ENCODE peak calls at places on chromosomes 6 and 20, in four cellular contexts. One of them, this sample, is unnamed.

GRCh38 chr20:12171927-12172581 is 254.4 kb downstream of the BTBD3 start:
- DNase-seq in cardiac muscle cell: peak; percentile 37
- DNase-seq in MV-4-11: peak; percentile 86
- DNase-seq in caudate nucleus: no peak
- DNase-seq in this sample: no peak

GRCh38 chr20:19830351-19830750 is 72.3 kb downstream of the RIN2 start:
- DNase-seq in cardiac muscle cell: no peak
- DNase-seq in MV-4-11: no peak
- DNase-seq in caudate nucleus: no peak
- DNase-seq in this sample: no peak

GRCh38 chr6:70108230-70108629 is 194.7 kb downstream of the COL9A1 start:
- DNase-seq in cardiac muscle cell: peak; percentile 41
- DNase-seq in MV-4-11: no peak
- DNase-seq in caudate nucleus: no peak
- DNase-seq in this sample: peak; percentile 83

GRCh38 chr6:119119989-119120388 is 41.5 kb upstream of the FAM184A start:
- DNase-seq in cardiac muscle cell: no peak
- DNase-seq in MV-4-11: peak; percentile 97
- DNase-seq in caudate nucleus: no peak
- DNase-seq in this sample: peak; percentile 62

GRCh38 chr6:106746660-106747059 is 117.3 kb downstream of the QRSL1 start:
- DNase-seq in cardiac muscle cell: peak; percentile 63
- DNase-seq in MV-4-11: no peak
- DNase-seq in caudate nucleus: no peak
- DNase-seq in this sample: peak; percentile 58

GRCh38 chr6:19988555-19988954 is 151.4 kb downstream of the ID4 start:
- DNase-seq in cardiac muscle cell: peak; percentile 86
- DNase-seq in MV-4-11: no peak
- DNase-seq in caudate nucleus: no peak
- DNase-seq in this sample: peak; percentile 37

GRCh38 chr6:16832027-16832688 is 70.9 kb upstream of the ATXN1 start:
- DNase-seq in cardiac muscle cell: no peak
- DNase-seq in MV-4-11: peak; percentile 80
- DNase-seq in caudate nucleus: no peak
- DNase-seq in this sample: no peak

GRCh38 chr6:93105017-93105416 is 314.3 kb downstream of the EPHA7 start:
- DNase-seq in cardiac muscle cell: no peak
- DNase-seq in MV-4-11: no peak
- DNase-seq in caudate nucleus: no peak
- DNase-seq in this sample: peak; percentile 85

GRCh38 chr6:104630955-104631354 is 228.8 kb downstream of the HACE1 start:
- DNase-seq in cardiac muscle cell: no peak
- DNase-seq in MV-4-11: no peak
- DNase-seq in caudate nucleus: no peak
- DNase-seq in this sample: no peak

GRCh38 chr20:60751826-60752225 is 500.2 kb upstream of the CDH4 start:
- DNase-seq in cardiac muscle cell: no peak
- DNase-seq in MV-4-11: no peak
- DNase-seq in caudate nucleus: no peak
- DNase-seq in this sample: no peak

GRCh38 chr6:166931426-166931970 is 24.9 kb downstream of the RNASET2 start:
- DNase-seq in cardiac muscle cell: no peak
- DNase-seq in MV-4-11: no peak
- DNase-seq in caudate nucleus: no peak
- DNase-seq in this sample: no peak

GRCh38 chr20:24836041-24836533 is 113.0 kb upstream of the CST7 start:
- DNase-seq in cardiac muscle cell: no peak
- DNase-seq in MV-4-11: no peak
- DNase-seq in caudate nucleus: no peak
- DNase-seq in this sample: no peak

GRCh38 chr6:88914180-88914579 is 49.2 kb downstream of the RNGTT start:
- DNase-seq in cardiac muscle cell: no peak
- DNase-seq in MV-4-11: no peak
- DNase-seq in caudate nucleus: no peak
- DNase-seq in this sample: no peak

GRCh38 chr6:34791164-34791841 is 580 bp upstream of the BLTP3A start:
- DNase-seq in cardiac muscle cell: peak; percentile 67
- DNase-seq in MV-4-11: no peak
- DNase-seq in caudate nucleus: peak; percentile 46
- DNase-seq in this sample: peak; percentile 90

GRCh38 chr6:134453792-134454510 is 136.0 kb upstream of the SGK1 start:
- DNase-seq in cardiac muscle cell: no peak
- DNase-seq in MV-4-11: no peak
- DNase-seq in caudate nucleus: no peak
- DNase-seq in this sample: no peak

GRCh38 chr6:138540468-138540867 is 41.2 kb upstream of the NHSL1 start:
- DNase-seq in cardiac muscle cell: peak; percentile 68
- DNase-seq in MV-4-11: no peak
- DNase-seq in caudate nucleus: no peak
- DNase-seq in this sample: no peak

GRCh38 chr6:108805611-108806181 is 42.5 kb upstream of the ARMC2 start:
- DNase-seq in cardiac muscle cell: no peak
- DNase-seq in MV-4-11: peak; percentile 43
- DNase-seq in caudate nucleus: no peak
- DNase-seq in this sample: peak; percentile 54